ENCODE peak calls at places on chromosomes 13 and 19, in nine cellular contexts. T, F, H, L, E, Q, J, Y and R are unnamed samples.

GRCh38 chr13:97205971-97206370 is 16.2 kb upstream of the MBNL2 start:
- DNase-seq in T (no peak), F (no peak), H (peak), L (no peak), E (no peak), Q (no peak), J (no peak), Y (peak), R (no peak)

GRCh38 chr13:49450105-49450819 is 6.2 kb downstream of the SETDB2 start:
- DNase-seq in T (no peak), F (no peak), H (no peak), L (no peak), E (no peak), Q (no peak), J (no peak), Y (no peak), R (no peak)

GRCh38 chr19:13794388-13794751 is 873 bp upstream of the ZSWIM4 start:
- DNase-seq in T (peak), F (peak), H (peak), L (no peak), E (no peak), Q (no peak), J (no peak), Y (peak), R (peak)

GRCh38 chr19:55640577-55641375 is at the start of gene ZNF580:
- DNase-seq in T (no peak), F (peak), H (peak), L (peak), E (peak), Q (peak), J (peak), Y (peak), R (peak)

GRCh38 chr13:38804061-38804460 is 117.2 kb downstream of the FREM2 start:
- DNase-seq in T (no peak), F (no peak), H (no peak), L (no peak), E (no peak), Q (no peak), J (no peak), Y (no peak), R (no peak)

GRCh38 chr13:34793301-34793700 is 148.8 kb upstream of the NBEA start:
- DNase-seq in T (no peak), F (no peak), H (no peak), L (no peak), E (no peak), Q (no peak), J (no peak), Y (no peak), R (no peak)

GRCh38 chr13:80408270-80408669 is 67.3 kb upstream of the SPRY2 start:
- DNase-seq in T (no peak), F (no peak), H (no peak), L (no peak), E (no peak), Q (no peak), J (no peak), Y (no peak), R (no peak)

GRCh38 chr13:45662122-45662521 is 40.0 kb upstream of the CBY2 start:
- DNase-seq in T (no peak), F (no peak), H (peak), L (no peak), E (no peak), Q (no peak), J (no peak), Y (no peak), R (no peak)

GRCh38 chr13:66618702-66619101 is 611.4 kb downstream of the PCDH9 start:
- DNase-seq in T (no peak), F (no peak), H (peak), L (peak), E (no peak), Q (no peak), J (no peak), Y (peak), R (no peak)

GRCh38 chr19:35905178-35905727 is 2.8 kb downstream of the TYROBP start:
- DNase-seq in T (no peak), F (no peak), H (peak), L (no peak), E (no peak), Q (no peak), J (no peak), Y (no peak), R (no peak)

GRCh38 chr13:43737524-43737923 is 49.2 kb downstream of the ENOX1 start:
- DNase-seq in T (no peak), F (no peak), H (no peak), L (no peak), E (no peak), Q (no peak), J (no peak), Y (no peak), R (no peak)

GRCh38 chr19:48445256-48445605 is 552 bp upstream of the GRWD1 start:
- DNase-seq in T (no peak), F (no peak), H (peak), L (peak), E (no peak), Q (no peak), J (no peak), Y (peak), R (no peak)

GRCh38 chr13:110536006-110536693 is 25.4 kb downstream of the RAB20 start:
- DNase-seq in T (peak), F (no peak), H (no peak), L (no peak), E (no peak), Q (no peak), J (no peak), Y (no peak), R (no peak)

GRCh38 chr19:54172413-54172763 is 572 bp downstream of the TMC4 start:
- DNase-seq in T (no peak), F (no peak), H (no peak), L (no peak), E (no peak), Q (no peak), J (no peak), Y (no peak), R (no peak)

GRCh38 chr13:99981115-99982020 is at the start of gene ZIC2:
- DNase-seq in T (no peak), F (no peak), H (peak), L (peak), E (no peak), Q (no peak), J (no peak), Y (no peak), R (peak)

GRCh38 chr13:111630411-111630810 is 310.0 kb downstream of the TEX29 start:
- DNase-seq in T (no peak), F (no peak), H (no peak), L (no peak), E (no peak), Q (no peak), J (no peak), Y (no peak), R (no peak)

GRCh38 chr19:48813123-48813911 is 2.5 kb upstream of the BCAT2 start:
- DNase-seq in T (no peak), F (no peak), H (no peak), L (no peak), E (no peak), Q (no peak), J (no peak), Y (no peak), R (no peak)

GRCh38 chr13:64429691-64430090 is 2800.4 kb downstream of the PCDH9 start:
- DNase-seq in T (no peak), F (no peak), H (no peak), L (no peak), E (no peak), Q (no peak), J (no peak), Y (no peak), R (no peak)